ENCODE peak calls at places on chromosomes 2 and 18, in eight cellular contexts. J is KG1; V is PC-9; A is T47D; G is NCI-H1417 treated with DMSO at 0.1 percent for 48 hours; C is natural killer cell treated with Interleukin-12 subunit alpha and Interleukin-12 subunit beta and Interleukin-15 and Interleukin-18, amount 100 ng/mL, for 72 hours; L is RPMI8226; I is head of caudate nucleus. N is an unnamed sample.

GRCh38 chr2:134954065-134954464 is 35.4 kb downstream of the CCNT2 start:
- DNase-seq in J (no peak), V (no peak), A (no peak), G (no peak), C (no peak), L (no peak), I (no peak), N (no peak)

GRCh38 chr2:188819781-188820180 is 154.4 kb upstream of the COL3A1 start:
- DNase-seq in J (no peak), V (no peak), A (no peak), G (no peak), C (no peak), L (no peak), I (no peak), N (no peak)

GRCh38 chr2:98727369-98727749 is 3.6 kb downstream of the MGAT4A start:
- DNase-seq in J (no peak), V (no peak), A (no peak), G (no peak), C (no peak), L (peak), I (no peak), N (no peak)

GRCh38 chr2:68971591-68972231 is 2.7 kb upstream of the GKN1 start:
- DNase-seq in J (no peak), V (peak), A (no peak), G (no peak), C (no peak), L (no peak), I (no peak), N (no peak)

GRCh38 chr2:60519259-60519863 is 34.1 kb downstream of the BCL11A start:
- DNase-seq in J (no peak), V (no peak), A (no peak), G (no peak), C (no peak), L (no peak), I (no peak), N (no peak)

GRCh38 chr2:43414586-43415125 is 181.2 kb downstream of the THADA start:
- DNase-seq in J (no peak), V (no peak), A (no peak), G (no peak), C (no peak), L (no peak), I (no peak), N (no peak)

GRCh38 chr2:72788756-72789155 is 37.1 kb downstream of the EXOC6B start:
- DNase-seq in J (no peak), V (no peak), A (no peak), G (no peak), C (no peak), L (no peak), I (no peak), N (no peak)

GRCh38 chr2:181678033-181678586 is 2.2 kb downstream of the NEUROD1 start:
- DNase-seq in J (no peak), V (no peak), A (no peak), G (no peak), C (peak), L (no peak), I (peak), N (peak)

GRCh38 chr2:18467727-18468363 is 92.6 kb downstream of the RDH14 start:
- DNase-seq in J (no peak), V (no peak), A (no peak), G (no peak), C (no peak), L (no peak), I (no peak), N (no peak)

GRCh38 chr2:201470821-201471731 is 19.5 kb downstream of the STRADB start:
- DNase-seq in J (no peak), V (no peak), A (no peak), G (no peak), C (no peak), L (no peak), I (no peak), N (no peak)

GRCh38 chr2:208300847-208301618 is 35.0 kb downstream of the PIKFYVE start:
- DNase-seq in J (no peak), V (no peak), A (no peak), G (no peak), C (no peak), L (no peak), I (no peak), N (no peak)

GRCh38 chr2:120373424-120373823 is 27.5 kb downstream of the INHBB start:
- DNase-seq in J (no peak), V (no peak), A (no peak), G (no peak), C (no peak), L (no peak), I (no peak), N (no peak)

GRCh38 chr2:231554748-231555545 is 24.7 kb upstream of the NMUR1 start:
- DNase-seq in J (no peak), V (no peak), A (no peak), G (no peak), C (peak), L (no peak), I (no peak), N (no peak)

GRCh38 chr2:143192085-143192484 is 62.9 kb downstream of the ARHGAP15 start:
- DNase-seq in J (no peak), V (no peak), A (no peak), G (no peak), C (no peak), L (no peak), I (no peak), N (no peak)

GRCh38 chr2:172516299-172516698 is 39.6 kb upstream of the PDK1 start:
- DNase-seq in J (no peak), V (no peak), A (no peak), G (no peak), C (no peak), L (no peak), I (no peak), N (no peak)

GRCh38 chr2:7017621-7018260 is 100.5 kb downstream of the RNF144A start:
- DNase-seq in J (no peak), V (no peak), A (no peak), G (no peak), C (no peak), L (no peak), I (no peak), N (no peak)

GRCh38 chr2:70957838-70958237 is 20.6 kb upstream of the ANKRD53 start:
- DNase-seq in J (no peak), V (no peak), A (no peak), G (no peak), C (no peak), L (no peak), I (no peak), N (no peak)

GRCh38 chr18:10320848-10321247 is 133.6 kb upstream of the APCDD1 start:
- DNase-seq in J (no peak), V (no peak), A (no peak), G (no peak), C (no peak), L (no peak), I (no peak), N (no peak)

GRCh38 chr18:75454022-75454795 is 26.7 kb upstream of the SMIM21 start:
- DNase-seq in J (no peak), V (no peak), A (no peak), G (no peak), C (no peak), L (no peak), I (no peak), N (no peak)

GRCh38 chr2:69348781-69349180 is 38.2 kb downstream of the GFPT1 start:
- DNase-seq in J (no peak), V (no peak), A (no peak), G (no peak), C (no peak), L (no peak), I (no peak), N (no peak)

GRCh38 chr2:222920657-222921186 is 59.9 kb downstream of the ACSL3 start:
- DNase-seq in J (no peak), V (no peak), A (no peak), G (no peak), C (no peak), L (no peak), I (no peak), N (no peak)

GRCh38 chr2:74671479-74671878 is 17.4 kb downstream of the SEMA4F start:
- DNase-seq in J (no peak), V (no peak), A (no peak), G (no peak), C (no peak), L (no peak), I (no peak), N (no peak)

GRCh38 chr2:28164280-28164801 is 228.3 kb upstream of the FOSL2 start:
- DNase-seq in J (no peak), V (no peak), A (no peak), G (no peak), C (no peak), L (no peak), I (no peak), N (no peak)

GRCh38 chr2:240790370-240791210 is 29.4 kb downstream of the KIF1A start:
- DNase-seq in J (no peak), V (no peak), A (no peak), G (no peak), C (peak), L (no peak), I (no peak), N (peak)

GRCh38 chr2:100320547-100321180 is 1.6 kb downstream of the LONRF2 start:
- DNase-seq in J (no peak), V (no peak), A (peak), G (no peak), C (no peak), L (no peak), I (peak), N (no peak)

GRCh38 chr2:127843677-127844076 is 14.3 kb downstream of the POLR2D start:
- DNase-seq in J (no peak), V (no peak), A (no peak), G (no peak), C (no peak), L (no peak), I (no peak), N (no peak)

GRCh38 chr2:48320747-48321146 is 209.2 kb upstream of the STON1 start:
- DNase-seq in J (no peak), V (no peak), A (no peak), G (no peak), C (no peak), L (no peak), I (no peak), N (no peak)

GRCh38 chr2:67851946-67852345 is 210.9 kb downstream of the C1D start:
- DNase-seq in J (no peak), V (no peak), A (no peak), G (no peak), C (no peak), L (no peak), I (no peak), N (no peak)

GRCh38 chr2:170221317-170222288 is 43.7 kb downstream of the MYO3B start:
- DNase-seq in J (no peak), V (no peak), A (no peak), G (no peak), C (no peak), L (no peak), I (no peak), N (no peak)

GRCh38 chr2:20065885-20066602 is 14.6 kb upstream of the LAPTM4A start:
- DNase-seq in J (no peak), V (peak), A (no peak), G (peak), C (no peak), L (peak), I (no peak), N (no peak)

N was measured in CD8-positive, alpha-beta T cell.